ENCODE peak calls at places on chromosomes 6 and 20, in four cellular contexts. F, O, S and E are unnamed samples.

GRCh38 chr20:57475388-57476072 is 49.4 kb downstream of the CTCFL start:
- DNase-seq in F (no peak), O (no peak), S (no peak), E (no peak)

GRCh38 chr20:56504373-56505005 is 20.1 kb upstream of the FAM209A start:
- DNase-seq in F (no peak), O (no peak), S (peak; percentile 55), E (no peak)

GRCh38 chr6:47016236-47016635 is 25.9 kb downstream of the ADGRF1 start:
- DNase-seq in F (no peak), O (no peak), S (no peak), E (no peak)

GRCh38 chr20:53578492-53579222 is 15.0 kb downstream of the ZNF217 start:
- DNase-seq in F (peak; percentile 97), O (peak; percentile 85), S (peak; percentile 96), E (peak; percentile 46)

GRCh38 chr6:79621579-79621978 is 9.6 kb upstream of the SH3BGRL2 start:
- DNase-seq in F (no peak), O (no peak), S (no peak), E (no peak)

GRCh38 chr20:35571566-35571965 is 29.7 kb downstream of the ERGIC3 start:
- DNase-seq in F (no peak), O (no peak), S (no peak), E (no peak)

GRCh38 chr6:34771727-34772126 is 14.4 kb downstream of the SNRPC start:
- DNase-seq in F (peak; percentile 44), O (no peak), S (no peak), E (no peak)

GRCh38 chr6:93124226-93124625 is 295.1 kb downstream of the EPHA7 start:
- DNase-seq in F (no peak), O (no peak), S (no peak), E (no peak)

GRCh38 chr6:127178746-127179145 is 60.3 kb downstream of the RSPO3 start:
- DNase-seq in F (no peak), O (no peak), S (no peak), E (no peak)

GRCh38 chr20:35311409-35311808 is 19.2 kb upstream of the FAM83C start:
- DNase-seq in F (peak; percentile 43), O (no peak), S (no peak), E (no peak)

GRCh38 chr6:111121789-111122350 is 34.6 kb downstream of the SLC16A10 start:
- DNase-seq in F (no peak), O (no peak), S (no peak), E (no peak)

GRCh38 chr6:122337645-122338044 is 61.8 kb upstream of the HSF2 start:
- DNase-seq in F (no peak), O (no peak), S (no peak), E (no peak)

GRCh38 chr20:40805592-40805991 is 116.6 kb upstream of the MAFB start:
- DNase-seq in F (no peak), O (no peak), S (no peak), E (no peak)

GRCh38 chr20:62808211-62808865 is 3.7 kb downstream of the OGFR start:
- DNase-seq in F (peak; percentile 63), O (peak; percentile 66), S (peak; percentile 95), E (peak; percentile 86)

GRCh38 chr6:148967128-148967527 is 220.3 kb downstream of the UST start:
- DNase-seq in F (no peak), O (no peak), S (no peak), E (no peak)